ENCODE peak calls at places on chromosomes 2 and 18, in five cellular contexts. One of them, this sample, is unnamed.

GRCh38 chr18:48295586-48296311 is 113.4 kb downstream of the ZBTB7C start:
- DNase-seq in uterus: no peak
- DNase-seq in NCI-H345: peak
- DNase-seq in endothelial cell: peak
- DNase-seq in activated T-helper 1 cell treated with anti-CD3 and anti-CD28 coated beads, Interleukin-12 subunit alpha, Interleukin-12 subunit beta, Interleukin-2, Interleukin-4 antibody, amounts not matched to agents 30 ng/mL and 10 ng/mL and 1 ng/mL, durations not matched to agents 14 hours and 24 hours and 36 hours: no peak
- DNase-seq in this sample: no peak

GRCh38 chr18:59516356-59517155 is 157.5 kb upstream of the LMAN1 start:
- DNase-seq in uterus: peak
- DNase-seq in NCI-H345: peak
- DNase-seq in endothelial cell: peak
- DNase-seq in activated T-helper 1 cell treated with anti-CD3 and anti-CD28 coated beads, Interleukin-12 subunit alpha, Interleukin-12 subunit beta, Interleukin-2, Interleukin-4 antibody, amounts not matched to agents 30 ng/mL and 10 ng/mL and 1 ng/mL, durations not matched to agents 14 hours and 24 hours and 36 hours: no peak
- DNase-seq in this sample: no peak

GRCh38 chr2:236744316-236745105 is 174.9 kb downstream of the ACKR3 start:
- DNase-seq in uterus: no peak
- DNase-seq in NCI-H345: no peak
- DNase-seq in endothelial cell: no peak
- DNase-seq in activated T-helper 1 cell treated with anti-CD3 and anti-CD28 coated beads, Interleukin-12 subunit alpha, Interleukin-12 subunit beta, Interleukin-2, Interleukin-4 antibody, amounts not matched to agents 30 ng/mL and 10 ng/mL and 1 ng/mL, durations not matched to agents 14 hours and 24 hours and 36 hours: no peak
- DNase-seq in this sample: no peak

GRCh38 chr2:85705680-85706039 is 11.5 kb downstream of the GNLY start:
- DNase-seq in uterus: peak
- DNase-seq in NCI-H345: no peak
- DNase-seq in endothelial cell: no peak
- DNase-seq in activated T-helper 1 cell treated with anti-CD3 and anti-CD28 coated beads, Interleukin-12 subunit alpha, Interleukin-12 subunit beta, Interleukin-2, Interleukin-4 antibody, amounts not matched to agents 30 ng/mL and 10 ng/mL and 1 ng/mL, durations not matched to agents 14 hours and 24 hours and 36 hours: no peak
- DNase-seq in this sample: no peak

GRCh38 chr18:41940506-41941215 is 14.4 kb upstream of the PIK3C3 start:
- DNase-seq in uterus: no peak
- DNase-seq in NCI-H345: no peak
- DNase-seq in endothelial cell: no peak
- DNase-seq in activated T-helper 1 cell treated with anti-CD3 and anti-CD28 coated beads, Interleukin-12 subunit alpha, Interleukin-12 subunit beta, Interleukin-2, Interleukin-4 antibody, amounts not matched to agents 30 ng/mL and 10 ng/mL and 1 ng/mL, durations not matched to agents 14 hours and 24 hours and 36 hours: no peak
- DNase-seq in this sample: no peak

GRCh38 chr2:38187416-38188127 is 111.6 kb upstream of the CYP1B1 start:
- DNase-seq in uterus: peak
- DNase-seq in NCI-H345: peak
- DNase-seq in endothelial cell: no peak
- DNase-seq in activated T-helper 1 cell treated with anti-CD3 and anti-CD28 coated beads, Interleukin-12 subunit alpha, Interleukin-12 subunit beta, Interleukin-2, Interleukin-4 antibody, amounts not matched to agents 30 ng/mL and 10 ng/mL and 1 ng/mL, durations not matched to agents 14 hours and 24 hours and 36 hours: no peak
- DNase-seq in this sample: no peak

GRCh38 chr2:216430811-216431210 is 18.5 kb downstream of the SMARCAL1 start:
- DNase-seq in uterus: no peak
- DNase-seq in NCI-H345: no peak
- DNase-seq in endothelial cell: no peak
- DNase-seq in activated T-helper 1 cell treated with anti-CD3 and anti-CD28 coated beads, Interleukin-12 subunit alpha, Interleukin-12 subunit beta, Interleukin-2, Interleukin-4 antibody, amounts not matched to agents 30 ng/mL and 10 ng/mL and 1 ng/mL, durations not matched to agents 14 hours and 24 hours and 36 hours: no peak
- DNase-seq in this sample: no peak

GRCh38 chr2:74077636-74078035 is 70.1 kb downstream of the BOLA3 start:
- DNase-seq in uterus: no peak
- DNase-seq in NCI-H345: no peak
- DNase-seq in endothelial cell: no peak
- DNase-seq in activated T-helper 1 cell treated with anti-CD3 and anti-CD28 coated beads, Interleukin-12 subunit alpha, Interleukin-12 subunit beta, Interleukin-2, Interleukin-4 antibody, amounts not matched to agents 30 ng/mL and 10 ng/mL and 1 ng/mL, durations not matched to agents 14 hours and 24 hours and 36 hours: no peak
- DNase-seq in this sample: no peak

GRCh38 chr2:223723954-223724411 is 113.4 kb downstream of the AP1S3 start:
- DNase-seq in uterus: no peak
- DNase-seq in NCI-H345: no peak
- DNase-seq in endothelial cell: no peak
- DNase-seq in activated T-helper 1 cell treated with anti-CD3 and anti-CD28 coated beads, Interleukin-12 subunit alpha, Interleukin-12 subunit beta, Interleukin-2, Interleukin-4 antibody, amounts not matched to agents 30 ng/mL and 10 ng/mL and 1 ng/mL, durations not matched to agents 14 hours and 24 hours and 36 hours: no peak
- DNase-seq in this sample: peak

GRCh38 chr18:26215247-26215970 is 10.8 kb upstream of the TAF4B start:
- DNase-seq in uterus: no peak
- DNase-seq in NCI-H345: no peak
- DNase-seq in endothelial cell: no peak
- DNase-seq in activated T-helper 1 cell treated with anti-CD3 and anti-CD28 coated beads, Interleukin-12 subunit alpha, Interleukin-12 subunit beta, Interleukin-2, Interleukin-4 antibody, amounts not matched to agents 30 ng/mL and 10 ng/mL and 1 ng/mL, durations not matched to agents 14 hours and 24 hours and 36 hours: peak
- DNase-seq in this sample: no peak

GRCh38 chr2:39625927-39626270 is 39.8 kb upstream of the TMEM178A start:
- DNase-seq in uterus: no peak
- DNase-seq in NCI-H345: no peak
- DNase-seq in endothelial cell: no peak
- DNase-seq in activated T-helper 1 cell treated with anti-CD3 and anti-CD28 coated beads, Interleukin-12 subunit alpha, Interleukin-12 subunit beta, Interleukin-2, Interleukin-4 antibody, amounts not matched to agents 30 ng/mL and 10 ng/mL and 1 ng/mL, durations not matched to agents 14 hours and 24 hours and 36 hours: no peak
- DNase-seq in this sample: no peak

GRCh38 chr2:70706026-70706795 is 61.8 kb downstream of the ADD2 start:
- DNase-seq in uterus: no peak
- DNase-seq in NCI-H345: no peak
- DNase-seq in endothelial cell: no peak
- DNase-seq in activated T-helper 1 cell treated with anti-CD3 and anti-CD28 coated beads, Interleukin-12 subunit alpha, Interleukin-12 subunit beta, Interleukin-2, Interleukin-4 antibody, amounts not matched to agents 30 ng/mL and 10 ng/mL and 1 ng/mL, durations not matched to agents 14 hours and 24 hours and 36 hours: no peak
- DNase-seq in this sample: no peak

GRCh38 chr2:101991731-101992145 is at the start of gene IL1R2:
- DNase-seq in uterus: no peak
- DNase-seq in NCI-H345: no peak
- DNase-seq in endothelial cell: no peak
- DNase-seq in activated T-helper 1 cell treated with anti-CD3 and anti-CD28 coated beads, Interleukin-12 subunit alpha, Interleukin-12 subunit beta, Interleukin-2, Interleukin-4 antibody, amounts not matched to agents 30 ng/mL and 10 ng/mL and 1 ng/mL, durations not matched to agents 14 hours and 24 hours and 36 hours: no peak
- DNase-seq in this sample: no peak

GRCh38 chr2:11753452-11753885 is 7.0 kb downstream of the LPIN1 start:
- DNase-seq in uterus: no peak
- DNase-seq in NCI-H345: peak
- DNase-seq in endothelial cell: no peak
- DNase-seq in activated T-helper 1 cell treated with anti-CD3 and anti-CD28 coated beads, Interleukin-12 subunit alpha, Interleukin-12 subunit beta, Interleukin-2, Interleukin-4 antibody, amounts not matched to agents 30 ng/mL and 10 ng/mL and 1 ng/mL, durations not matched to agents 14 hours and 24 hours and 36 hours: no peak
- DNase-seq in this sample: no peak

GRCh38 chr2:70638561-70638960 is 84.9 kb upstream of the TGFA start:
- DNase-seq in uterus: no peak
- DNase-seq in NCI-H345: no peak
- DNase-seq in endothelial cell: no peak
- DNase-seq in activated T-helper 1 cell treated with anti-CD3 and anti-CD28 coated beads, Interleukin-12 subunit alpha, Interleukin-12 subunit beta, Interleukin-2, Interleukin-4 antibody, amounts not matched to agents 30 ng/mL and 10 ng/mL and 1 ng/mL, durations not matched to agents 14 hours and 24 hours and 36 hours: no peak
- DNase-seq in this sample: no peak

GRCh38 chr18:78482378-78482777 is 497.2 kb upstream of the SALL3 start:
- DNase-seq in uterus: no peak
- DNase-seq in NCI-H345: no peak
- DNase-seq in endothelial cell: no peak
- DNase-seq in activated T-helper 1 cell treated with anti-CD3 and anti-CD28 coated beads, Interleukin-12 subunit alpha, Interleukin-12 subunit beta, Interleukin-2, Interleukin-4 antibody, amounts not matched to agents 30 ng/mL and 10 ng/mL and 1 ng/mL, durations not matched to agents 14 hours and 24 hours and 36 hours: no peak
- DNase-seq in this sample: no peak

GRCh38 chr18:74836296-74837139 is 238.8 kb downstream of the ZNF407 start:
- DNase-seq in uterus: no peak
- DNase-seq in NCI-H345: peak
- DNase-seq in endothelial cell: no peak
- DNase-seq in activated T-helper 1 cell treated with anti-CD3 and anti-CD28 coated beads, Interleukin-12 subunit alpha, Interleukin-12 subunit beta, Interleukin-2, Interleukin-4 antibody, amounts not matched to agents 30 ng/mL and 10 ng/mL and 1 ng/mL, durations not matched to agents 14 hours and 24 hours and 36 hours: no peak
- DNase-seq in this sample: no peak

GRCh38 chr2:180115675-180116074 is 108.6 kb upstream of the CWC22 start:
- DNase-seq in uterus: no peak
- DNase-seq in NCI-H345: no peak
- DNase-seq in endothelial cell: no peak
- DNase-seq in activated T-helper 1 cell treated with anti-CD3 and anti-CD28 coated beads, Interleukin-12 subunit alpha, Interleukin-12 subunit beta, Interleukin-2, Interleukin-4 antibody, amounts not matched to agents 30 ng/mL and 10 ng/mL and 1 ng/mL, durations not matched to agents 14 hours and 24 hours and 36 hours: no peak
- DNase-seq in this sample: no peak

GRCh38 chr2:196482119-196483065 is 157.1 kb upstream of the CCDC150 start:
- DNase-seq in uterus: no peak
- DNase-seq in NCI-H345: no peak
- DNase-seq in endothelial cell: no peak
- DNase-seq in activated T-helper 1 cell treated with anti-CD3 and anti-CD28 coated beads, Interleukin-12 subunit alpha, Interleukin-12 subunit beta, Interleukin-2, Interleukin-4 antibody, amounts not matched to agents 30 ng/mL and 10 ng/mL and 1 ng/mL, durations not matched to agents 14 hours and 24 hours and 36 hours: no peak
- DNase-seq in this sample: no peak

GRCh38 chr2:183347969-183348368 is 223.7 kb downstream of the NUP35 start:
- DNase-seq in uterus: no peak
- DNase-seq in NCI-H345: no peak
- DNase-seq in endothelial cell: no peak
- DNase-seq in activated T-helper 1 cell treated with anti-CD3 and anti-CD28 coated beads, Interleukin-12 subunit alpha, Interleukin-12 subunit beta, Interleukin-2, Interleukin-4 antibody, amounts not matched to agents 30 ng/mL and 10 ng/mL and 1 ng/mL, durations not matched to agents 14 hours and 24 hours and 36 hours: no peak
- DNase-seq in this sample: no peak

GRCh38 chr2:118294063-118294462 is 205.8 kb downstream of the INSIG2 start:
- DNase-seq in uterus: no peak
- DNase-seq in NCI-H345: no peak
- DNase-seq in endothelial cell: no peak
- DNase-seq in activated T-helper 1 cell treated with anti-CD3 and anti-CD28 coated beads, Interleukin-12 subunit alpha, Interleukin-12 subunit beta, Interleukin-2, Interleukin-4 antibody, amounts not matched to agents 30 ng/mL and 10 ng/mL and 1 ng/mL, durations not matched to agents 14 hours and 24 hours and 36 hours: no peak
- DNase-seq in this sample: no peak

This sample was measured in NCI-H2171.